ENCODE peak calls at places on chromosomes 4 and X, in nine cellular contexts. G is kidney glomerular epithelial cell; D is globus pallidus; P is astrocyte of the spinal cord; O is GM13977; Q is stimulated activated CD4-positive, alpha-beta T cell treated with anti-CD3 and anti-CD28 coated beads, Interleukin-1b, Interleukin-23, amount 100 ng/mL, for 4 hours; X is T-helper 17 cell; W is foreskin fibroblast; V is activated CD8-positive, alpha-beta memory T cell treated with anti-CD3 and anti-CD28 coated beads, Interleukin-2, amount 10 ng/mL, durations not matched to agents 7 days and 5 days. B is an unnamed sample.

GRCh38 chr4:47287735-47288134 is 175.8 kb downstream of the COMMD8 start:
- DNase-seq in V (no peak), P (peak; percentile 86), G (peak; percentile 34), X (no peak), Q (no peak), W (peak; percentile 12), O (peak; percentile 44), D (no peak), B (peak; percentile 74)

GRCh38 chr4:41057456-41057855 is 156.9 kb downstream of the APBB2 start:
- DNase-seq in W (peak; percentile 76), Q (no peak), P (peak; percentile 49), O (no peak), V (no peak), G (no peak), D (no peak), X (no peak), B (peak; percentile 49)

GRCh38 chr4:149161247-149161646 is 654.4 kb downstream of the IQCM start:
- DNase-seq in D (no peak), O (no peak), W (no peak), V (no peak), P (peak; percentile 56), Q (no peak), G (peak; percentile 9), X (no peak), B (peak; percentile 50)

GRCh38 chrX:39195156-39195555 is 393.9 kb downstream of the MID1IP1 start:
- DNase-seq in P (no peak), X (no peak), O (no peak), G (no peak), Q (no peak), W (no peak), V (no peak), D (no peak), B (no peak)

GRCh38 chrX:134548257-134548732 is 88.3 kb downstream of the HPRT1 start:
- DNase-seq in V (no peak), O (peak; percentile 60), W (no peak), Q (no peak), G (no peak), P (no peak), X (no peak), D (no peak), B (no peak)

GRCh38 chr4:61273237-61273636 is 73.1 kb downstream of the ADGRL3 start:
- DNase-seq in W (peak; percentile 5), D (no peak), G (no peak), X (no peak), O (no peak), V (no peak), Q (no peak), P (no peak), B (no peak)

GRCh38 chr4:158850800-158851644 is 82.2 kb downstream of the FNIP2 start:
- DNase-seq in W (peak; percentile 14), X (no peak), V (no peak), P (peak; percentile 62), O (peak; percentile 23), Q (no peak), D (peak; percentile 40), G (peak; percentile 21), B (peak; percentile 50)

GRCh38 chr4:184795214-184795844 is 30.4 kb downstream of the ACSL1 start:
- DNase-seq in G (no peak), O (no peak), W (no peak), Q (no peak), X (no peak), V (no peak), P (no peak), D (no peak), B (no peak)

GRCh38 chr4:47106561-47106960 is 75.2 kb downstream of the GABRB1 start:
- DNase-seq in D (no peak), W (no peak), V (no peak), O (no peak), Q (no peak), G (no peak), P (no peak), X (no peak), B (no peak)

GRCh38 chr4:123889376-123889945 is 492.9 kb downstream of the SPRY1 start:
- DNase-seq in D (no peak), G (no peak), O (no peak), V (no peak), W (peak; percentile 34), X (no peak), Q (no peak), P (peak; percentile 22), B (no peak)

B was measured in renal cortical epithelial cell.